ENCODE peak calls at places on chromosome 14, in four cellular contexts. One of them, this sample, is unnamed.
A peak's percentile ranks its signal among the peaks of the same experiment; 100 is the strongest.

GRCh38 chr14:76396714-76397187 is 20.8 kb downstream of the ESRRB start:
- DNase-seq in AG10803: no peak
- DNase-seq in globus pallidus: no peak
- DNase-seq in GOT3: no peak
- DNase-seq in this sample: no peak

GRCh38 chr14:56648508-56649301 is 69.1 kb downstream of the TMEM260 start:
- DNase-seq in AG10803: no peak
- DNase-seq in globus pallidus: no peak
- DNase-seq in GOT3: no peak
- DNase-seq in this sample: no peak

GRCh38 chr14:104803280-104803915 is 2.5 kb downstream of the ZBTB42 start:
- DNase-seq in AG10803: no peak
- DNase-seq in globus pallidus: no peak
- DNase-seq in GOT3: no peak
- DNase-seq in this sample: no peak

GRCh38 chr14:53043107-53043704 is 92.4 kb upstream of the FERMT2 start:
- DNase-seq in AG10803: no peak
- DNase-seq in globus pallidus: no peak
- DNase-seq in GOT3: no peak
- DNase-seq in this sample: no peak

GRCh38 chr14:33943484-33943883 is 7.4 kb downstream of the EGLN3 start:
- DNase-seq in AG10803: no peak
- DNase-seq in globus pallidus: no peak
- DNase-seq in GOT3: no peak
- DNase-seq in this sample: no peak

GRCh38 chr14:71734076-71734475 is 198.2 kb upstream of the RGS6 start:
- DNase-seq in AG10803: no peak
- DNase-seq in globus pallidus: no peak
- DNase-seq in GOT3: no peak
- DNase-seq in this sample: peak; percentile 25

GRCh38 chr14:103391048-103391447 is 5.8 kb downstream of the MARK3 start:
- DNase-seq in AG10803: peak; percentile 92
- DNase-seq in globus pallidus: peak; percentile 54
- DNase-seq in GOT3: no peak
- DNase-seq in this sample: peak; percentile 61

GRCh38 chr14:28083456-28083855 is 683.1 kb upstream of the FOXG1 start:
- DNase-seq in AG10803: no peak
- DNase-seq in globus pallidus: no peak
- DNase-seq in GOT3: no peak
- DNase-seq in this sample: no peak

GRCh38 chr14:74518221-74518620 is 24.7 kb downstream of the ISCA2 start:
- DNase-seq in AG10803: no peak
- DNase-seq in globus pallidus: no peak
- DNase-seq in GOT3: no peak
- DNase-seq in this sample: no peak

GRCh38 chr14:71467419-71467818 is 464.8 kb upstream of the RGS6 start:
- DNase-seq in AG10803: peak; percentile 79
- DNase-seq in globus pallidus: peak; percentile 38
- DNase-seq in GOT3: no peak
- DNase-seq in this sample: no peak

GRCh38 chr14:104555621-104556255 is 23.8 kb upstream of the C14orf180 start:
- DNase-seq in AG10803: no peak
- DNase-seq in globus pallidus: no peak
- DNase-seq in GOT3: no peak
- DNase-seq in this sample: no peak

GRCh38 chr14:77014004-77014604 is 14.4 kb downstream of the IRF2BPL start:
- DNase-seq in AG10803: peak; percentile 61
- DNase-seq in globus pallidus: peak; percentile 73
- DNase-seq in GOT3: no peak
- DNase-seq in this sample: peak; percentile 82

GRCh38 chr14:35855886-35856481 is 29.8 kb downstream of the BRMS1L start:
- DNase-seq in AG10803: no peak
- DNase-seq in globus pallidus: no peak
- DNase-seq in GOT3: no peak
- DNase-seq in this sample: no peak

GRCh38 chr14:71202881-71203280 is 295.6 kb downstream of the PCNX1 start:
- DNase-seq in AG10803: peak; percentile 64
- DNase-seq in globus pallidus: no peak
- DNase-seq in GOT3: no peak
- DNase-seq in this sample: no peak

This sample was measured in Ammon's horn.